ENCODE peak calls at places on chromosome 12, in six cellular contexts. X is HCT116, W is K562, S is HepG2, Q is GM12878, C is H1. Z is an unnamed sample.

GRCh38 chr12:16345105-16345504 is 2.3 kb upstream of the MGST1 start:
- DNase-seq in C (no peak), X (no peak), S (no peak), W (no peak), Q (no peak), Z (no peak)

GRCh38 chr12:126891789-126892188 is 1375.2 kb upstream of the TMEM132C start:
- DNase-seq in X (peak; percentile 21), S (no peak), W (peak; percentile 80), Q (no peak), C (peak; percentile 57), Z (no peak)

GRCh38 chr12:6607751-6608591 is 792 bp upstream of the CHD4 start:
- DNase-seq in C (no peak), X (peak; percentile 92), S (peak; percentile 56), Q (peak; percentile 67), W (peak; percentile 78), Z (peak; percentile 42)

GRCh38 chr12:22018860-22019259 is 27.2 kb upstream of the CMAS start:
- DNase-seq in S (no peak), X (no peak), W (no peak), Q (no peak), C (no peak), Z (peak; percentile 28)

GRCh38 chr12:104588048-104588942 is 131.5 kb downstream of the CHST11 start:
- DNase-seq in C (no peak), S (no peak), X (peak; percentile 89), W (no peak), Q (no peak), Z (peak; percentile 59)

GRCh38 chr12:51441583-51441982 is 17.0 kb downstream of the SLC4A8 start:
- DNase-seq in S (no peak), Q (no peak), W (no peak), C (no peak), X (no peak), Z (no peak)

GRCh38 chr12:14664434-14665023 is 31.9 kb downstream of the GUCY2C start:
- DNase-seq in C (no peak), X (peak; percentile 37), S (peak; percentile 6), W (no peak), Q (no peak), Z (peak; percentile 57)

GRCh38 chr12:115598827-115599226 is 678.7 kb downstream of the MED13L start:
- DNase-seq in S (no peak), X (no peak), Q (no peak), C (no peak), W (no peak), Z (no peak)

GRCh38 chr12:55955800-55956508 is 9.9 kb downstream of the PMEL start:
- DNase-seq in S (peak; percentile 48), X (peak; percentile 88), C (no peak), Q (no peak), W (peak; percentile 43), Z (peak; percentile 40)

GRCh38 chr12:124632510-124632909 is 65.1 kb upstream of the NCOR2 start:
- DNase-seq in Q (no peak), S (no peak), W (peak; percentile 57), C (no peak), X (no peak), Z (no peak)

GRCh38 chr12:124779161-124780141 is 84.2 kb downstream of the SCARB1 start:
- DNase-seq in W (no peak), C (no peak), X (no peak), S (no peak), Q (peak; percentile 61), Z (no peak)

GRCh38 chr12:87779016-87779415 is 250.2 kb downstream of the C12orf50 start:
- DNase-seq in X (no peak), Q (no peak), C (no peak), S (no peak), W (no peak), Z (no peak)

GRCh38 chr12:108597559-108598471 is at the start of gene TMEM119:
- DNase-seq in C (no peak), Q (no peak), X (no peak), S (no peak), W (no peak), Z (no peak)

GRCh38 chr12:47892819-47893218 is 12.0 kb downstream of the VDR start:
- DNase-seq in Q (no peak), C (no peak), W (no peak), X (no peak), S (no peak), Z (no peak)

GRCh38 chr12:92552412-92553108 is 150.2 kb upstream of the PLEKHG7 start:
- DNase-seq in Q (no peak), C (no peak), S (no peak), X (no peak), W (no peak), Z (peak; percentile 56)

GRCh38 chr12:124814741-124815613 is 48.7 kb downstream of the SCARB1 start:
- DNase-seq in X (no peak), W (no peak), S (no peak), C (no peak), Q (no peak), Z (no peak)

GRCh38 chr12:77202457-77203060 is 137.2 kb upstream of the E2F7 start:
- DNase-seq in W (no peak), C (no peak), Q (no peak), S (no peak), X (no peak), Z (no peak)

GRCh38 chr12:102740157-102741032 is 176.6 kb downstream of the PAH start:
- DNase-seq in X (peak; percentile 13), S (peak; percentile 6), Q (no peak), W (no peak), C (no peak), Z (no peak)

GRCh38 chr12:94109154-94109553 is 39.2 kb upstream of the PLXNC1 start:
- DNase-seq in Q (no peak), X (no peak), C (no peak), S (no peak), W (peak; percentile 38), Z (no peak)

GRCh38 chr12:29314421-29314820 is 66.6 kb downstream of the ERGIC2 start:
- DNase-seq in S (no peak), X (no peak), W (no peak), C (no peak), Q (no peak), Z (no peak)

GRCh38 chr12:1207276-1207675 is 216.3 kb downstream of the ERC1 start:
- DNase-seq in X (no peak), W (no peak), C (no peak), S (no peak), Q (no peak), Z (no peak)
- TF ChIP-seq POLR2A in X (no peak), W (no peak), C (no peak), S (no peak), Q (no peak), Z (no peak)

GRCh38 chr12:114443607-114444421 is 37.9 kb upstream of the TBX5 start:
- DNase-seq in C (peak; percentile 64), W (no peak), S (no peak), Q (no peak), X (no peak), Z (no peak)

GRCh38 chr12:114438635-114439256 is 32.8 kb upstream of the TBX5 start:
- DNase-seq in X (no peak), W (no peak), S (no peak), Q (no peak), C (no peak), Z (no peak)

GRCh38 chr12:114439833-114440449 is 34.0 kb upstream of the TBX5 start:
- DNase-seq in X (no peak), W (no peak), Q (no peak), S (no peak), C (peak; percentile 58), Z (no peak)

GRCh38 chr12:114439306-114439705 is 33.4 kb upstream of the TBX5 start:
- DNase-seq in S (no peak), W (no peak), X (no peak), C (peak; percentile 64), Q (no peak), Z (no peak)

DNA sequence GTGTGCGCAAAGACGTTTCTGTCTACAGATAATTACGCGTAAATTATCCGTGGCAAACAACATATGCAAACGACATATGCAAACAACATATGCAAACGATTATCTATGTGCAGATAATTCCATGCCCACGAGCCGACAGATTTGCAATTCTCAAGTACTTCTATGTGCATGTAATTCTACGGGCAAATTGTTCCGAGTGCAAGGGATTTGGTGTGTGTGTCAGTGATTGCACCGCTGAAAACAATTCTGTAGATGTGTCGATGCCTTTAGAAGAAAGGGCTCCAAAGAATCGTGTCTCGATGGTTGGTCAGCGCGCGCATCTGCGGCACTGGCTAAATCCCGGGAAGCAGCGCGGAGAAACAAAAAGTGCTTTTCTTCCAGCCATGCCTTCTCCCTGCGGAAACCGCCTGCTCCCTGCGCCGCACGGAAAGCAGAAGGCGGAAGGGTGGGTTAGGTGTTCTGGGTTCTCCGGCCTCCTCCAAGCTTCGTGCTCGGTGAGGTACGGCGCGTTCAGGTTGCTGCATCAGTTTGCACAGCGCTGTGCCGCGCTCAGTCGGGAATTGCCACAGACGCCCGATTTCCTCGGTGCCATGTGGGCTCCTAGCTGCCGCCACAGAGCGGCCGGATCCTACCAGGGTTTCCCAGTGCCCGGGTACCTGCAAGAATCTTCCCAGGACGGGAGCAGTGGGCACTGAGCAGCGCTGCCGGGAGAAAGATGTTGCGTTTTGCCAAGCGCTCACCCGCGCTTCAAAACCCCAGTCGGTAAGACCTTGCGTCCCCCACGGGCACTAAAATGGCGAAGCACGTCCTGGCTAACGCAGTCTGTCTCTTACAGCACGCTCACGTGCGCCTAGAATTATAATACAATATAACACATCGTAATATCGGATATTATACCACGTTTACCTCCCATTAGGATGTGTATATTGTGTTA is 34.8 kb upstream of the TBX5 start:
- DNase-seq in Q (no peak), X (no peak), S (no peak), W (no peak), C (peak; percentile 65), Z (no peak)
- TF ChIP-seq EZH2 in Q (no peak), X (no peak), S (no peak), W (no peak), C (peak; percentile 100), Z (no peak)

GRCh38 chr12:34297126-34297789 is 275.0 kb downstream of the ALG10 start:
- DNase-seq in S (no peak), X (no peak), C (no peak), W (no peak), Q (no peak), Z (no peak)
- TF ChIP-seq POLR2A in S (no peak), X (no peak), C (no peak), W (no peak), Q (no peak), Z (no peak)

DNA sequence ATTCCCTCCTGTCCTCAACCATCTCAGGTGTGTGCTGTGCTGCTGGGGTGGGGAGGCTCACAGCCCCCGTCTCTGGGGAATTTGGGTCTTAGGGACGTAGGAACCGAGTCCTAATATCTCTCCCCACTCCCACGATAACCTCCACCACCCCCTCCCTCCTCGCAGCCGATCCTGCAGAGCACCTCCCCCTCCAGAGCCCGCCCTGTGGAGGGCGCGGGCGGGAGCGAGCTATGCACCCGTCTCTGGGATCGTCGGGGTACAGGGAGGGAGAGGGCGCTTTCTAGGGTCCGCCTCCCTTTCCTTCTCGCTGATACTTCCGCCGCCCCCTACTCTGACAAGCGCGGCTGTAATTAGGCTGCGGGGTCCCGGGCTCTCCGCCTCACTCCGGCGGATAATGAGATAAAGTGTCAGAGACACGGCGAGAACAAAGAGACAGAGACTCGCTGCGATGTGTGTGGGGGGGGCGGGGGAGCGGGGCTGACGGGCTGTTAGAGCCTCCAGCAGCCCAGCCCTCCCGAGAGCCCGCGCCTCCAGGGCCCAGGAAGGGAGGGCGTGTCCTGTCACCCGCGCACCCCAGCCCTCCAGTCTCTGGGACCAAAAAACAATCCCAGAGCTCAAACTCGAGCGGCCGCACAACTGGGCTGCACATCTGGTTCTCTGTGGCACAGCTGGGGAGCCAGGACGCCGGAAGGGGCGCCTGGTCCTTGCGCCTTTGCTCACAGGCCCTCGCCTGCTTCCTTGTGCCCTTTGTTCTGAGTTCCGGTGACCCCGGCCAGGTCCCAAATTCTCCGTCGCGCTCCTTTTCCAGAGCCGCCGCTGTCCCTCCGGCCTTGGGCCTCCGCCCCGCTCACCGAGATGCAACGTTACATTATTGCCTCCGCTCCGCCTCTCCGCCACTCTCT is 8.7 kb downstream of the SHMT2 start:
- DNase-seq in S (no peak), C (peak; percentile 83), W (peak; percentile 73), X (no peak), Q (no peak), Z (no peak)
- TF ChIP-seq EZH2 in S (no peak), C (peak; percentile 36), W (no peak), X (no peak), Q (no peak), Z (peak; percentile 80)

GRCh38 chr12:58364389-58365086 is 423.2 kb downstream of the ATP23 start:
- DNase-seq in W (no peak), Q (no peak), X (peak; percentile 12), S (no peak), C (no peak), Z (no peak)
- TF ChIP-seq POLR2A in W (no peak), Q (no peak), X (no peak), S (no peak), C (no peak), Z (no peak)